ENCODE peak calls at places on chromosomes 4 and X, in seven cellular contexts. One of them, this sample, is unnamed.

GRCh38 chr4:5399790-5400421 is 308.5 kb downstream of the EVC2 start:
- DNase-seq in endothelial cell: peak; percentile 52
- DNase-seq in choroid plexus epithelial cell: peak; percentile 64
- DNase-seq in NCI-H524 treated with DMSO at 0.1 percent for 48 hours: no peak
- DNase-seq in activated CD4-positive, alpha-beta T cell treated with anti-CD3 and anti-CD28 coated beads, Interleukin-2, amount 10 ng/mL, durations not matched to agents 7 days and 5 days: no peak
- DNase-seq in DMS79 treated with DMSO at 0.1 percent for 48 hours: no peak
- DNase-seq in hypothalamus: no peak
- DNase-seq in this sample: peak; percentile 68

GRCh38 chr4:7330031-7330596 is 104.6 kb downstream of the PSAPL1 start:
- DNase-seq in endothelial cell: no peak
- DNase-seq in choroid plexus epithelial cell: no peak
- DNase-seq in NCI-H524 treated with DMSO at 0.1 percent for 48 hours: peak; percentile 81
- DNase-seq in activated CD4-positive, alpha-beta T cell treated with anti-CD3 and anti-CD28 coated beads, Interleukin-2, amount 10 ng/mL, durations not matched to agents 7 days and 5 days: no peak
- DNase-seq in DMS79 treated with DMSO at 0.1 percent for 48 hours: no peak
- DNase-seq in hypothalamus: no peak
- DNase-seq in this sample: no peak

GRCh38 chr4:66766557-66766956 is 778.7 kb downstream of the CENPC start:
- DNase-seq in endothelial cell: no peak
- DNase-seq in choroid plexus epithelial cell: no peak
- DNase-seq in NCI-H524 treated with DMSO at 0.1 percent for 48 hours: no peak
- DNase-seq in activated CD4-positive, alpha-beta T cell treated with anti-CD3 and anti-CD28 coated beads, Interleukin-2, amount 10 ng/mL, durations not matched to agents 7 days and 5 days: no peak
- DNase-seq in DMS79 treated with DMSO at 0.1 percent for 48 hours: no peak
- DNase-seq in hypothalamus: no peak
- DNase-seq in this sample: no peak

GRCh38 chr4:10664408-10664807 is 20.2 kb downstream of the CLNK start:
- DNase-seq in endothelial cell: no peak
- DNase-seq in choroid plexus epithelial cell: peak; percentile 93
- DNase-seq in NCI-H524 treated with DMSO at 0.1 percent for 48 hours: no peak
- DNase-seq in activated CD4-positive, alpha-beta T cell treated with anti-CD3 and anti-CD28 coated beads, Interleukin-2, amount 10 ng/mL, durations not matched to agents 7 days and 5 days: no peak
- DNase-seq in DMS79 treated with DMSO at 0.1 percent for 48 hours: no peak
- DNase-seq in hypothalamus: no peak
- DNase-seq in this sample: peak; percentile 75

GRCh38 chr4:106929248-106929647 is 106.9 kb downstream of the DKK2 start:
- DNase-seq in endothelial cell: no peak
- DNase-seq in choroid plexus epithelial cell: no peak
- DNase-seq in NCI-H524 treated with DMSO at 0.1 percent for 48 hours: no peak
- DNase-seq in activated CD4-positive, alpha-beta T cell treated with anti-CD3 and anti-CD28 coated beads, Interleukin-2, amount 10 ng/mL, durations not matched to agents 7 days and 5 days: no peak
- DNase-seq in DMS79 treated with DMSO at 0.1 percent for 48 hours: no peak
- DNase-seq in hypothalamus: no peak
- DNase-seq in this sample: no peak

GRCh38 chr4:14841801-14842748 is 160.2 kb upstream of the CPEB2 start:
- DNase-seq in endothelial cell: no peak
- DNase-seq in choroid plexus epithelial cell: no peak
- DNase-seq in NCI-H524 treated with DMSO at 0.1 percent for 48 hours: no peak
- DNase-seq in activated CD4-positive, alpha-beta T cell treated with anti-CD3 and anti-CD28 coated beads, Interleukin-2, amount 10 ng/mL, durations not matched to agents 7 days and 5 days: no peak
- DNase-seq in DMS79 treated with DMSO at 0.1 percent for 48 hours: no peak
- DNase-seq in hypothalamus: no peak
- DNase-seq in this sample: no peak

GRCh38 chrX:10233173-10233572 is 76.4 kb downstream of the CLCN4 start:
- DNase-seq in endothelial cell: no peak
- DNase-seq in choroid plexus epithelial cell: peak; percentile 8
- DNase-seq in NCI-H524 treated with DMSO at 0.1 percent for 48 hours: no peak
- DNase-seq in activated CD4-positive, alpha-beta T cell treated with anti-CD3 and anti-CD28 coated beads, Interleukin-2, amount 10 ng/mL, durations not matched to agents 7 days and 5 days: no peak
- DNase-seq in DMS79 treated with DMSO at 0.1 percent for 48 hours: no peak
- DNase-seq in hypothalamus: no peak
- DNase-seq in this sample: no peak

GRCh38 chrX:148928803-148929202 is 428.4 kb downstream of the AFF2 start:
- DNase-seq in endothelial cell: no peak
- DNase-seq in choroid plexus epithelial cell: peak; percentile 28
- DNase-seq in NCI-H524 treated with DMSO at 0.1 percent for 48 hours: no peak
- DNase-seq in activated CD4-positive, alpha-beta T cell treated with anti-CD3 and anti-CD28 coated beads, Interleukin-2, amount 10 ng/mL, durations not matched to agents 7 days and 5 days: no peak
- DNase-seq in DMS79 treated with DMSO at 0.1 percent for 48 hours: no peak
- DNase-seq in hypothalamus: no peak
- DNase-seq in this sample: no peak

GRCh38 chr4:111475001-111475400 is 670.3 kb upstream of the FAM241A start:
- DNase-seq in endothelial cell: peak; percentile 61
- DNase-seq in choroid plexus epithelial cell: peak; percentile 55
- DNase-seq in NCI-H524 treated with DMSO at 0.1 percent for 48 hours: no peak
- DNase-seq in activated CD4-positive, alpha-beta T cell treated with anti-CD3 and anti-CD28 coated beads, Interleukin-2, amount 10 ng/mL, durations not matched to agents 7 days and 5 days: no peak
- DNase-seq in DMS79 treated with DMSO at 0.1 percent for 48 hours: no peak
- DNase-seq in hypothalamus: no peak
- DNase-seq in this sample: peak; percentile 43

GRCh38 chrX:32041181-32041580 is 969.3 kb upstream of the FTHL17 start:
- DNase-seq in endothelial cell: no peak
- DNase-seq in choroid plexus epithelial cell: no peak
- DNase-seq in NCI-H524 treated with DMSO at 0.1 percent for 48 hours: no peak
- DNase-seq in activated CD4-positive, alpha-beta T cell treated with anti-CD3 and anti-CD28 coated beads, Interleukin-2, amount 10 ng/mL, durations not matched to agents 7 days and 5 days: no peak
- DNase-seq in DMS79 treated with DMSO at 0.1 percent for 48 hours: no peak
- DNase-seq in hypothalamus: no peak
- DNase-seq in this sample: no peak

GRCh38 chr4:8820178-8821102 is 51.2 kb downstream of the HMX1 start:
- DNase-seq in endothelial cell: no peak
- DNase-seq in choroid plexus epithelial cell: no peak
- DNase-seq in NCI-H524 treated with DMSO at 0.1 percent for 48 hours: no peak
- DNase-seq in activated CD4-positive, alpha-beta T cell treated with anti-CD3 and anti-CD28 coated beads, Interleukin-2, amount 10 ng/mL, durations not matched to agents 7 days and 5 days: no peak
- DNase-seq in DMS79 treated with DMSO at 0.1 percent for 48 hours: no peak
- DNase-seq in hypothalamus: no peak
- DNase-seq in this sample: no peak

GRCh38 chrX:133676344-133677122 is 261.2 kb upstream of the GPC4 start:
- DNase-seq in endothelial cell: no peak
- DNase-seq in choroid plexus epithelial cell: no peak
- DNase-seq in NCI-H524 treated with DMSO at 0.1 percent for 48 hours: no peak
- DNase-seq in activated CD4-positive, alpha-beta T cell treated with anti-CD3 and anti-CD28 coated beads, Interleukin-2, amount 10 ng/mL, durations not matched to agents 7 days and 5 days: no peak
- DNase-seq in DMS79 treated with DMSO at 0.1 percent for 48 hours: no peak
- DNase-seq in hypothalamus: no peak
- DNase-seq in this sample: no peak

GRCh38 chr4:13998850-13999249 is 371.3 kb upstream of the BOD1L1 start:
- DNase-seq in endothelial cell: no peak
- DNase-seq in choroid plexus epithelial cell: no peak
- DNase-seq in NCI-H524 treated with DMSO at 0.1 percent for 48 hours: no peak
- DNase-seq in activated CD4-positive, alpha-beta T cell treated with anti-CD3 and anti-CD28 coated beads, Interleukin-2, amount 10 ng/mL, durations not matched to agents 7 days and 5 days: no peak
- DNase-seq in DMS79 treated with DMSO at 0.1 percent for 48 hours: no peak
- DNase-seq in hypothalamus: no peak
- DNase-seq in this sample: no peak

GRCh38 chr4:75940692-75941253 is at the start of gene NAAA:
- DNase-seq in endothelial cell: peak; percentile 77
- DNase-seq in choroid plexus epithelial cell: peak; percentile 68
- DNase-seq in NCI-H524 treated with DMSO at 0.1 percent for 48 hours: no peak
- DNase-seq in activated CD4-positive, alpha-beta T cell treated with anti-CD3 and anti-CD28 coated beads, Interleukin-2, amount 10 ng/mL, durations not matched to agents 7 days and 5 days: peak; percentile 80
- DNase-seq in DMS79 treated with DMSO at 0.1 percent for 48 hours: peak; percentile 29
- DNase-seq in hypothalamus: peak; percentile 7
- DNase-seq in this sample: peak; percentile 78

GRCh38 chrX:49310371-49310770 is 6.9 kb downstream of the GAGE10 start:
- DNase-seq in endothelial cell: no peak
- DNase-seq in choroid plexus epithelial cell: no peak
- DNase-seq in NCI-H524 treated with DMSO at 0.1 percent for 48 hours: no peak
- DNase-seq in activated CD4-positive, alpha-beta T cell treated with anti-CD3 and anti-CD28 coated beads, Interleukin-2, amount 10 ng/mL, durations not matched to agents 7 days and 5 days: no peak
- DNase-seq in DMS79 treated with DMSO at 0.1 percent for 48 hours: no peak
- DNase-seq in hypothalamus: no peak
- DNase-seq in this sample: no peak

GRCh38 chr4:93317571-93317970 is 511.0 kb upstream of the ATOH1 start:
- DNase-seq in endothelial cell: no peak
- DNase-seq in choroid plexus epithelial cell: no peak
- DNase-seq in NCI-H524 treated with DMSO at 0.1 percent for 48 hours: no peak
- DNase-seq in activated CD4-positive, alpha-beta T cell treated with anti-CD3 and anti-CD28 coated beads, Interleukin-2, amount 10 ng/mL, durations not matched to agents 7 days and 5 days: no peak
- DNase-seq in DMS79 treated with DMSO at 0.1 percent for 48 hours: no peak
- DNase-seq in hypothalamus: no peak
- DNase-seq in this sample: peak; percentile 18

GRCh38 chr4:59553063-59553738 is 1646.9 kb upstream of the ADGRL3 start:
- DNase-seq in endothelial cell: no peak
- DNase-seq in choroid plexus epithelial cell: peak; percentile 27
- DNase-seq in NCI-H524 treated with DMSO at 0.1 percent for 48 hours: no peak
- DNase-seq in activated CD4-positive, alpha-beta T cell treated with anti-CD3 and anti-CD28 coated beads, Interleukin-2, amount 10 ng/mL, durations not matched to agents 7 days and 5 days: no peak
- DNase-seq in DMS79 treated with DMSO at 0.1 percent for 48 hours: no peak
- DNase-seq in hypothalamus: no peak
- DNase-seq in this sample: peak; percentile 48

GRCh38 chr4:184384056-184384809 is 90.1 kb downstream of the IRF2 start:
- DNase-seq in endothelial cell: no peak
- DNase-seq in choroid plexus epithelial cell: peak; percentile 99
- DNase-seq in NCI-H524 treated with DMSO at 0.1 percent for 48 hours: no peak
- DNase-seq in activated CD4-positive, alpha-beta T cell treated with anti-CD3 and anti-CD28 coated beads, Interleukin-2, amount 10 ng/mL, durations not matched to agents 7 days and 5 days: peak; percentile 30
- DNase-seq in DMS79 treated with DMSO at 0.1 percent for 48 hours: no peak
- DNase-seq in hypothalamus: no peak
- DNase-seq in this sample: peak; percentile 89

GRCh38 chr4:113300384-113301011 is 251.0 kb downstream of the ANK2 start:
- DNase-seq in endothelial cell: no peak
- DNase-seq in choroid plexus epithelial cell: peak; percentile 91
- DNase-seq in NCI-H524 treated with DMSO at 0.1 percent for 48 hours: no peak
- DNase-seq in activated CD4-positive, alpha-beta T cell treated with anti-CD3 and anti-CD28 coated beads, Interleukin-2, amount 10 ng/mL, durations not matched to agents 7 days and 5 days: no peak
- DNase-seq in DMS79 treated with DMSO at 0.1 percent for 48 hours: no peak
- DNase-seq in hypothalamus: no peak
- DNase-seq in this sample: peak; percentile 4

GRCh38 chrX:151596282-151596681 is 32.8 kb downstream of the PASD1 start:
- DNase-seq in endothelial cell: no peak
- DNase-seq in choroid plexus epithelial cell: no peak
- DNase-seq in NCI-H524 treated with DMSO at 0.1 percent for 48 hours: peak; percentile 2
- DNase-seq in activated CD4-positive, alpha-beta T cell treated with anti-CD3 and anti-CD28 coated beads, Interleukin-2, amount 10 ng/mL, durations not matched to agents 7 days and 5 days: no peak
- DNase-seq in DMS79 treated with DMSO at 0.1 percent for 48 hours: no peak
- DNase-seq in hypothalamus: no peak
- DNase-seq in this sample: no peak

GRCh38 chrX:110750526-110751189 is 45.0 kb downstream of the CHRDL1 start:
- DNase-seq in endothelial cell: no peak
- DNase-seq in choroid plexus epithelial cell: no peak
- DNase-seq in NCI-H524 treated with DMSO at 0.1 percent for 48 hours: no peak
- DNase-seq in activated CD4-positive, alpha-beta T cell treated with anti-CD3 and anti-CD28 coated beads, Interleukin-2, amount 10 ng/mL, durations not matched to agents 7 days and 5 days: no peak
- DNase-seq in DMS79 treated with DMSO at 0.1 percent for 48 hours: no peak
- DNase-seq in hypothalamus: no peak
- DNase-seq in this sample: no peak

GRCh38 chr4:13912966-13913365 is 285.4 kb upstream of the BOD1L1 start:
- DNase-seq in endothelial cell: no peak
- DNase-seq in choroid plexus epithelial cell: peak; percentile 86
- DNase-seq in NCI-H524 treated with DMSO at 0.1 percent for 48 hours: no peak
- DNase-seq in activated CD4-positive, alpha-beta T cell treated with anti-CD3 and anti-CD28 coated beads, Interleukin-2, amount 10 ng/mL, durations not matched to agents 7 days and 5 days: no peak
- DNase-seq in DMS79 treated with DMSO at 0.1 percent for 48 hours: no peak
- DNase-seq in hypothalamus: no peak
- DNase-seq in this sample: peak; percentile 75

GRCh38 chr4:103046416-103047290 is 27.1 kb upstream of the SLC9B1 start:
- DNase-seq in endothelial cell: peak; percentile 24
- DNase-seq in choroid plexus epithelial cell: peak; percentile 78
- DNase-seq in NCI-H524 treated with DMSO at 0.1 percent for 48 hours: no peak
- DNase-seq in activated CD4-positive, alpha-beta T cell treated with anti-CD3 and anti-CD28 coated beads, Interleukin-2, amount 10 ng/mL, durations not matched to agents 7 days and 5 days: peak; percentile 52
- DNase-seq in DMS79 treated with DMSO at 0.1 percent for 48 hours: no peak
- DNase-seq in hypothalamus: no peak
- DNase-seq in this sample: peak; percentile 54

GRCh38 chr4:139666735-139667266 is 1.2 kb downstream of the MGST2 start:
- DNase-seq in endothelial cell: peak; percentile 41
- DNase-seq in choroid plexus epithelial cell: peak; percentile 91
- DNase-seq in NCI-H524 treated with DMSO at 0.1 percent for 48 hours: no peak
- DNase-seq in activated CD4-positive, alpha-beta T cell treated with anti-CD3 and anti-CD28 coated beads, Interleukin-2, amount 10 ng/mL, durations not matched to agents 7 days and 5 days: peak; percentile 40
- DNase-seq in DMS79 treated with DMSO at 0.1 percent for 48 hours: peak; percentile 67
- DNase-seq in hypothalamus: no peak
- DNase-seq in this sample: peak; percentile 58

This sample was measured in adipocyte.